ENCODE peak calls at places on chromosome 14, in nine cellular contexts. One of them, this sample, is unnamed.

GRCh38 chr14:21090194-21090939 is 8.1 kb downstream of the ZNF219 start:
- DNase-seq in GM23338: peak; percentile 87
- DNase-seq in HTR-8/SVneo: no peak
- DNase-seq in cardiac muscle cell: peak; percentile 21
- DNase-seq in activated T-helper 1 cell treated with anti-CD3 and anti-CD28 coated beads, Interleukin-12 subunit alpha, Interleukin-12 subunit beta, Interleukin-2, Interleukin-4 antibody, amounts not matched to agents 30 ng/mL and 10 ng/mL and 1 ng/mL, durations not matched to agents 14 hours and 24 hours and 36 hours: no peak
- DNase-seq in kidney tubule cell: no peak
- DNase-seq in Calu3: no peak
- DNase-seq in activated T-cell treated with anti-CD3 and anti-CD28 coated beads, Interleukin-2, amount 50 U/mL, for 72 hours: no peak
- DNase-seq in choroid plexus epithelial cell: no peak
- DNase-seq in this sample: no peak

GRCh38 chr14:66444271-66444987 is 41.7 kb upstream of the CCDC196 start:
- DNase-seq in GM23338: no peak
- DNase-seq in HTR-8/SVneo: no peak
- DNase-seq in cardiac muscle cell: peak; percentile 1
- DNase-seq in activated T-helper 1 cell treated with anti-CD3 and anti-CD28 coated beads, Interleukin-12 subunit alpha, Interleukin-12 subunit beta, Interleukin-2, Interleukin-4 antibody, amounts not matched to agents 30 ng/mL and 10 ng/mL and 1 ng/mL, durations not matched to agents 14 hours and 24 hours and 36 hours: no peak
- DNase-seq in kidney tubule cell: no peak
- DNase-seq in Calu3: no peak
- DNase-seq in activated T-cell treated with anti-CD3 and anti-CD28 coated beads, Interleukin-2, amount 50 U/mL, for 72 hours: no peak
- DNase-seq in choroid plexus epithelial cell: no peak
- DNase-seq in this sample: no peak

GRCh38 chr14:103697196-103697595 is 18.1 kb downstream of the XRCC3 start:
- DNase-seq in GM23338: no peak
- DNase-seq in HTR-8/SVneo: no peak
- DNase-seq in cardiac muscle cell: no peak
- DNase-seq in activated T-helper 1 cell treated with anti-CD3 and anti-CD28 coated beads, Interleukin-12 subunit alpha, Interleukin-12 subunit beta, Interleukin-2, Interleukin-4 antibody, amounts not matched to agents 30 ng/mL and 10 ng/mL and 1 ng/mL, durations not matched to agents 14 hours and 24 hours and 36 hours: no peak
- DNase-seq in kidney tubule cell: no peak
- DNase-seq in Calu3: no peak
- DNase-seq in activated T-cell treated with anti-CD3 and anti-CD28 coated beads, Interleukin-2, amount 50 U/mL, for 72 hours: no peak
- DNase-seq in choroid plexus epithelial cell: no peak
- DNase-seq in this sample: no peak

GRCh38 chr14:75470238-75470797 is 42.5 kb downstream of the JDP2 start:
- DNase-seq in GM23338: no peak
- DNase-seq in HTR-8/SVneo: no peak
- DNase-seq in cardiac muscle cell: no peak
- DNase-seq in activated T-helper 1 cell treated with anti-CD3 and anti-CD28 coated beads, Interleukin-12 subunit alpha, Interleukin-12 subunit beta, Interleukin-2, Interleukin-4 antibody, amounts not matched to agents 30 ng/mL and 10 ng/mL and 1 ng/mL, durations not matched to agents 14 hours and 24 hours and 36 hours: no peak
- DNase-seq in kidney tubule cell: no peak
- DNase-seq in Calu3: no peak
- DNase-seq in activated T-cell treated with anti-CD3 and anti-CD28 coated beads, Interleukin-2, amount 50 U/mL, for 72 hours: no peak
- DNase-seq in choroid plexus epithelial cell: no peak
- DNase-seq in this sample: no peak

GRCh38 chr14:93106541-93107156 is 9.1 kb downstream of the ITPK1 start:
- DNase-seq in GM23338: no peak
- DNase-seq in HTR-8/SVneo: no peak
- DNase-seq in cardiac muscle cell: no peak
- DNase-seq in activated T-helper 1 cell treated with anti-CD3 and anti-CD28 coated beads, Interleukin-12 subunit alpha, Interleukin-12 subunit beta, Interleukin-2, Interleukin-4 antibody, amounts not matched to agents 30 ng/mL and 10 ng/mL and 1 ng/mL, durations not matched to agents 14 hours and 24 hours and 36 hours: no peak
- DNase-seq in kidney tubule cell: no peak
- DNase-seq in Calu3: no peak
- DNase-seq in activated T-cell treated with anti-CD3 and anti-CD28 coated beads, Interleukin-2, amount 50 U/mL, for 72 hours: no peak
- DNase-seq in choroid plexus epithelial cell: no peak
- DNase-seq in this sample: no peak

GRCh38 chr14:52885230-52885629 is 65.6 kb downstream of the FERMT2 start:
- DNase-seq in GM23338: no peak
- DNase-seq in HTR-8/SVneo: no peak
- DNase-seq in cardiac muscle cell: peak; percentile 62
- DNase-seq in activated T-helper 1 cell treated with anti-CD3 and anti-CD28 coated beads, Interleukin-12 subunit alpha, Interleukin-12 subunit beta, Interleukin-2, Interleukin-4 antibody, amounts not matched to agents 30 ng/mL and 10 ng/mL and 1 ng/mL, durations not matched to agents 14 hours and 24 hours and 36 hours: no peak
- DNase-seq in kidney tubule cell: no peak
- DNase-seq in Calu3: no peak
- DNase-seq in activated T-cell treated with anti-CD3 and anti-CD28 coated beads, Interleukin-2, amount 50 U/mL, for 72 hours: no peak
- DNase-seq in choroid plexus epithelial cell: peak; percentile 87
- DNase-seq in this sample: no peak

GRCh38 chr14:99968156-99968920 is 96.9 kb upstream of the EVL start:
- DNase-seq in GM23338: no peak
- DNase-seq in HTR-8/SVneo: no peak
- DNase-seq in cardiac muscle cell: peak; percentile 74
- DNase-seq in activated T-helper 1 cell treated with anti-CD3 and anti-CD28 coated beads, Interleukin-12 subunit alpha, Interleukin-12 subunit beta, Interleukin-2, Interleukin-4 antibody, amounts not matched to agents 30 ng/mL and 10 ng/mL and 1 ng/mL, durations not matched to agents 14 hours and 24 hours and 36 hours: no peak
- DNase-seq in kidney tubule cell: peak; percentile 62
- DNase-seq in Calu3: no peak
- DNase-seq in activated T-cell treated with anti-CD3 and anti-CD28 coated beads, Interleukin-2, amount 50 U/mL, for 72 hours: no peak
- DNase-seq in choroid plexus epithelial cell: peak; percentile 72
- DNase-seq in this sample: no peak

GRCh38 chr14:30921788-30922187 is 47.4 kb downstream of the COCH start:
- DNase-seq in GM23338: no peak
- DNase-seq in HTR-8/SVneo: no peak
- DNase-seq in cardiac muscle cell: no peak
- DNase-seq in activated T-helper 1 cell treated with anti-CD3 and anti-CD28 coated beads, Interleukin-12 subunit alpha, Interleukin-12 subunit beta, Interleukin-2, Interleukin-4 antibody, amounts not matched to agents 30 ng/mL and 10 ng/mL and 1 ng/mL, durations not matched to agents 14 hours and 24 hours and 36 hours: no peak
- DNase-seq in kidney tubule cell: no peak
- DNase-seq in Calu3: no peak
- DNase-seq in activated T-cell treated with anti-CD3 and anti-CD28 coated beads, Interleukin-2, amount 50 U/mL, for 72 hours: no peak
- DNase-seq in choroid plexus epithelial cell: no peak
- DNase-seq in this sample: no peak

GRCh38 chr14:68655021-68655811 is 137.7 kb downstream of the ZFP36L1 start:
- DNase-seq in GM23338: no peak
- DNase-seq in HTR-8/SVneo: no peak
- DNase-seq in cardiac muscle cell: peak; percentile 72
- DNase-seq in activated T-helper 1 cell treated with anti-CD3 and anti-CD28 coated beads, Interleukin-12 subunit alpha, Interleukin-12 subunit beta, Interleukin-2, Interleukin-4 antibody, amounts not matched to agents 30 ng/mL and 10 ng/mL and 1 ng/mL, durations not matched to agents 14 hours and 24 hours and 36 hours: no peak
- DNase-seq in kidney tubule cell: peak; percentile 55
- DNase-seq in Calu3: peak; percentile 45
- DNase-seq in activated T-cell treated with anti-CD3 and anti-CD28 coated beads, Interleukin-2, amount 50 U/mL, for 72 hours: no peak
- DNase-seq in choroid plexus epithelial cell: no peak
- DNase-seq in this sample: no peak

GRCh38 chr14:24928501-24928900 is 121.4 kb downstream of the STXBP6 start:
- DNase-seq in GM23338: no peak
- DNase-seq in HTR-8/SVneo: no peak
- DNase-seq in cardiac muscle cell: no peak
- DNase-seq in activated T-helper 1 cell treated with anti-CD3 and anti-CD28 coated beads, Interleukin-12 subunit alpha, Interleukin-12 subunit beta, Interleukin-2, Interleukin-4 antibody, amounts not matched to agents 30 ng/mL and 10 ng/mL and 1 ng/mL, durations not matched to agents 14 hours and 24 hours and 36 hours: no peak
- DNase-seq in kidney tubule cell: no peak
- DNase-seq in Calu3: no peak
- DNase-seq in activated T-cell treated with anti-CD3 and anti-CD28 coated beads, Interleukin-2, amount 50 U/mL, for 72 hours: no peak
- DNase-seq in choroid plexus epithelial cell: peak; percentile 35
- DNase-seq in this sample: no peak

GRCh38 chr14:66708262-66708661 is 200.3 kb downstream of the GPHN start:
- DNase-seq in GM23338: no peak
- DNase-seq in HTR-8/SVneo: no peak
- DNase-seq in cardiac muscle cell: peak; percentile 38
- DNase-seq in activated T-helper 1 cell treated with anti-CD3 and anti-CD28 coated beads, Interleukin-12 subunit alpha, Interleukin-12 subunit beta, Interleukin-2, Interleukin-4 antibody, amounts not matched to agents 30 ng/mL and 10 ng/mL and 1 ng/mL, durations not matched to agents 14 hours and 24 hours and 36 hours: no peak
- DNase-seq in kidney tubule cell: no peak
- DNase-seq in Calu3: no peak
- DNase-seq in activated T-cell treated with anti-CD3 and anti-CD28 coated beads, Interleukin-2, amount 50 U/mL, for 72 hours: no peak
- DNase-seq in choroid plexus epithelial cell: peak; percentile 22
- DNase-seq in this sample: no peak

GRCh38 chr14:105844047-105844630 is 317.8 kb downstream of the TMEM121 start:
- DNase-seq in GM23338: no peak
- DNase-seq in HTR-8/SVneo: no peak
- DNase-seq in cardiac muscle cell: no peak
- DNase-seq in activated T-helper 1 cell treated with anti-CD3 and anti-CD28 coated beads, Interleukin-12 subunit alpha, Interleukin-12 subunit beta, Interleukin-2, Interleukin-4 antibody, amounts not matched to agents 30 ng/mL and 10 ng/mL and 1 ng/mL, durations not matched to agents 14 hours and 24 hours and 36 hours: no peak
- DNase-seq in kidney tubule cell: no peak
- DNase-seq in Calu3: no peak
- DNase-seq in activated T-cell treated with anti-CD3 and anti-CD28 coated beads, Interleukin-2, amount 50 U/mL, for 72 hours: no peak
- DNase-seq in choroid plexus epithelial cell: no peak
- DNase-seq in this sample: no peak

GRCh38 chr14:63155511-63156189 is 48.6 kb upstream of the RHOJ start:
- DNase-seq in GM23338: no peak
- DNase-seq in HTR-8/SVneo: peak; percentile 69
- DNase-seq in cardiac muscle cell: peak; percentile 69
- DNase-seq in activated T-helper 1 cell treated with anti-CD3 and anti-CD28 coated beads, Interleukin-12 subunit alpha, Interleukin-12 subunit beta, Interleukin-2, Interleukin-4 antibody, amounts not matched to agents 30 ng/mL and 10 ng/mL and 1 ng/mL, durations not matched to agents 14 hours and 24 hours and 36 hours: no peak
- DNase-seq in kidney tubule cell: no peak
- DNase-seq in Calu3: no peak
- DNase-seq in activated T-cell treated with anti-CD3 and anti-CD28 coated beads, Interleukin-2, amount 50 U/mL, for 72 hours: no peak
- DNase-seq in choroid plexus epithelial cell: peak; percentile 33
- DNase-seq in this sample: no peak

GRCh38 chr14:77376771-77377501 is at the start of the genes SAMD15 and TMED8:
- DNase-seq in GM23338: peak; percentile 90
- DNase-seq in HTR-8/SVneo: peak; percentile 98
- DNase-seq in cardiac muscle cell: peak; percentile 87
- DNase-seq in activated T-helper 1 cell treated with anti-CD3 and anti-CD28 coated beads, Interleukin-12 subunit alpha, Interleukin-12 subunit beta, Interleukin-2, Interleukin-4 antibody, amounts not matched to agents 30 ng/mL and 10 ng/mL and 1 ng/mL, durations not matched to agents 14 hours and 24 hours and 36 hours: peak; percentile 80
- DNase-seq in kidney tubule cell: peak; percentile 89
- DNase-seq in Calu3: peak; percentile 83
- DNase-seq in activated T-cell treated with anti-CD3 and anti-CD28 coated beads, Interleukin-2, amount 50 U/mL, for 72 hours: peak; percentile 87
- DNase-seq in choroid plexus epithelial cell: peak; percentile 87
- DNase-seq in this sample: peak; percentile 89

GRCh38 chr14:20415723-20416622 is 2.7 kb upstream of the TEP1 start:
- DNase-seq in GM23338: peak; percentile 84
- DNase-seq in HTR-8/SVneo: peak; percentile 48
- DNase-seq in cardiac muscle cell: peak; percentile 73
- DNase-seq in activated T-helper 1 cell treated with anti-CD3 and anti-CD28 coated beads, Interleukin-12 subunit alpha, Interleukin-12 subunit beta, Interleukin-2, Interleukin-4 antibody, amounts not matched to agents 30 ng/mL and 10 ng/mL and 1 ng/mL, durations not matched to agents 14 hours and 24 hours and 36 hours: peak; percentile 21
- DNase-seq in kidney tubule cell: peak; percentile 58
- DNase-seq in Calu3: peak; percentile 55
- DNase-seq in activated T-cell treated with anti-CD3 and anti-CD28 coated beads, Interleukin-2, amount 50 U/mL, for 72 hours: peak; percentile 42
- DNase-seq in choroid plexus epithelial cell: peak; percentile 73
- DNase-seq in this sample: peak; percentile 44

GRCh38 chr14:65421201-65421981 is 8.9 kb downstream of the FUT8 start:
- DNase-seq in GM23338: no peak
- DNase-seq in HTR-8/SVneo: peak; percentile 84
- DNase-seq in cardiac muscle cell: peak; percentile 33
- DNase-seq in activated T-helper 1 cell treated with anti-CD3 and anti-CD28 coated beads, Interleukin-12 subunit alpha, Interleukin-12 subunit beta, Interleukin-2, Interleukin-4 antibody, amounts not matched to agents 30 ng/mL and 10 ng/mL and 1 ng/mL, durations not matched to agents 14 hours and 24 hours and 36 hours: no peak
- DNase-seq in kidney tubule cell: peak; percentile 96
- DNase-seq in Calu3: no peak
- DNase-seq in activated T-cell treated with anti-CD3 and anti-CD28 coated beads, Interleukin-2, amount 50 U/mL, for 72 hours: no peak
- DNase-seq in choroid plexus epithelial cell: peak; percentile 68
- DNase-seq in this sample: peak; percentile 23

GRCh38 chr14:76298896-76299295 is 77.0 kb upstream of the ESRRB start:
- DNase-seq in GM23338: no peak
- DNase-seq in HTR-8/SVneo: no peak
- DNase-seq in cardiac muscle cell: no peak
- DNase-seq in activated T-helper 1 cell treated with anti-CD3 and anti-CD28 coated beads, Interleukin-12 subunit alpha, Interleukin-12 subunit beta, Interleukin-2, Interleukin-4 antibody, amounts not matched to agents 30 ng/mL and 10 ng/mL and 1 ng/mL, durations not matched to agents 14 hours and 24 hours and 36 hours: no peak
- DNase-seq in kidney tubule cell: no peak
- DNase-seq in Calu3: no peak
- DNase-seq in activated T-cell treated with anti-CD3 and anti-CD28 coated beads, Interleukin-2, amount 50 U/mL, for 72 hours: no peak
- DNase-seq in choroid plexus epithelial cell: no peak
- DNase-seq in this sample: no peak

GRCh38 chr14:103427485-103428443 is 42.5 kb downstream of the MARK3 start:
- DNase-seq in GM23338: peak; percentile 83
- DNase-seq in HTR-8/SVneo: no peak
- DNase-seq in cardiac muscle cell: peak; percentile 94
- DNase-seq in activated T-helper 1 cell treated with anti-CD3 and anti-CD28 coated beads, Interleukin-12 subunit alpha, Interleukin-12 subunit beta, Interleukin-2, Interleukin-4 antibody, amounts not matched to agents 30 ng/mL and 10 ng/mL and 1 ng/mL, durations not matched to agents 14 hours and 24 hours and 36 hours: peak; percentile 2
- DNase-seq in kidney tubule cell: peak; percentile 75
- DNase-seq in Calu3: no peak
- DNase-seq in activated T-cell treated with anti-CD3 and anti-CD28 coated beads, Interleukin-2, amount 50 U/mL, for 72 hours: peak; percentile 55
- DNase-seq in choroid plexus epithelial cell: peak; percentile 95
- DNase-seq in this sample: no peak

GRCh38 chr14:104877066-104877805 is 12.2 kb downstream of the CEP170B start:
- DNase-seq in GM23338: no peak
- DNase-seq in HTR-8/SVneo: no peak
- DNase-seq in cardiac muscle cell: no peak
- DNase-seq in activated T-helper 1 cell treated with anti-CD3 and anti-CD28 coated beads, Interleukin-12 subunit alpha, Interleukin-12 subunit beta, Interleukin-2, Interleukin-4 antibody, amounts not matched to agents 30 ng/mL and 10 ng/mL and 1 ng/mL, durations not matched to agents 14 hours and 24 hours and 36 hours: no peak
- DNase-seq in kidney tubule cell: no peak
- DNase-seq in Calu3: no peak
- DNase-seq in activated T-cell treated with anti-CD3 and anti-CD28 coated beads, Interleukin-2, amount 50 U/mL, for 72 hours: no peak
- DNase-seq in choroid plexus epithelial cell: no peak
- DNase-seq in this sample: no peak

GRCh38 chr14:22163051-22163450 is 426.0 kb downstream of the DAD1 start:
- DNase-seq in GM23338: peak; percentile 66
- DNase-seq in HTR-8/SVneo: no peak
- DNase-seq in cardiac muscle cell: no peak
- DNase-seq in activated T-helper 1 cell treated with anti-CD3 and anti-CD28 coated beads, Interleukin-12 subunit alpha, Interleukin-12 subunit beta, Interleukin-2, Interleukin-4 antibody, amounts not matched to agents 30 ng/mL and 10 ng/mL and 1 ng/mL, durations not matched to agents 14 hours and 24 hours and 36 hours: no peak
- DNase-seq in kidney tubule cell: peak; percentile 57
- DNase-seq in Calu3: no peak
- DNase-seq in activated T-cell treated with anti-CD3 and anti-CD28 coated beads, Interleukin-2, amount 50 U/mL, for 72 hours: no peak
- DNase-seq in choroid plexus epithelial cell: peak; percentile 58
- DNase-seq in this sample: no peak

GRCh38 chr14:61503167-61503801 is 181.9 kb downstream of the PRKCH start:
- DNase-seq in GM23338: no peak
- DNase-seq in HTR-8/SVneo: no peak
- DNase-seq in cardiac muscle cell: peak; percentile 81
- DNase-seq in activated T-helper 1 cell treated with anti-CD3 and anti-CD28 coated beads, Interleukin-12 subunit alpha, Interleukin-12 subunit beta, Interleukin-2, Interleukin-4 antibody, amounts not matched to agents 30 ng/mL and 10 ng/mL and 1 ng/mL, durations not matched to agents 14 hours and 24 hours and 36 hours: peak; percentile 51
- DNase-seq in kidney tubule cell: peak; percentile 64
- DNase-seq in Calu3: no peak
- DNase-seq in activated T-cell treated with anti-CD3 and anti-CD28 coated beads, Interleukin-2, amount 50 U/mL, for 72 hours: peak; percentile 83
- DNase-seq in choroid plexus epithelial cell: peak; percentile 46
- DNase-seq in this sample: no peak

GRCh38 chr14:23080474-23080873 is 14.5 kb downstream of the ACIN1 start:
- DNase-seq in GM23338: no peak
- DNase-seq in HTR-8/SVneo: no peak
- DNase-seq in cardiac muscle cell: no peak
- DNase-seq in activated T-helper 1 cell treated with anti-CD3 and anti-CD28 coated beads, Interleukin-12 subunit alpha, Interleukin-12 subunit beta, Interleukin-2, Interleukin-4 antibody, amounts not matched to agents 30 ng/mL and 10 ng/mL and 1 ng/mL, durations not matched to agents 14 hours and 24 hours and 36 hours: no peak
- DNase-seq in kidney tubule cell: no peak
- DNase-seq in Calu3: no peak
- DNase-seq in activated T-cell treated with anti-CD3 and anti-CD28 coated beads, Interleukin-2, amount 50 U/mL, for 72 hours: no peak
- DNase-seq in choroid plexus epithelial cell: no peak
- DNase-seq in this sample: no peak

GRCh38 chr14:88242426-88242825 is 80.6 kb downstream of the KCNK10 start:
- DNase-seq in GM23338: no peak
- DNase-seq in HTR-8/SVneo: no peak
- DNase-seq in cardiac muscle cell: no peak
- DNase-seq in activated T-helper 1 cell treated with anti-CD3 and anti-CD28 coated beads, Interleukin-12 subunit alpha, Interleukin-12 subunit beta, Interleukin-2, Interleukin-4 antibody, amounts not matched to agents 30 ng/mL and 10 ng/mL and 1 ng/mL, durations not matched to agents 14 hours and 24 hours and 36 hours: no peak
- DNase-seq in kidney tubule cell: no peak
- DNase-seq in Calu3: no peak
- DNase-seq in activated T-cell treated with anti-CD3 and anti-CD28 coated beads, Interleukin-2, amount 50 U/mL, for 72 hours: no peak
- DNase-seq in choroid plexus epithelial cell: no peak
- DNase-seq in this sample: no peak

GRCh38 chr14:20662968-20663731 is 21.2 kb upstream of the RNASE4 start:
- DNase-seq in GM23338: peak; percentile 93
- DNase-seq in HTR-8/SVneo: no peak
- DNase-seq in cardiac muscle cell: peak; percentile 60
- DNase-seq in activated T-helper 1 cell treated with anti-CD3 and anti-CD28 coated beads, Interleukin-12 subunit alpha, Interleukin-12 subunit beta, Interleukin-2, Interleukin-4 antibody, amounts not matched to agents 30 ng/mL and 10 ng/mL and 1 ng/mL, durations not matched to agents 14 hours and 24 hours and 36 hours: peak; percentile 69
- DNase-seq in kidney tubule cell: peak; percentile 94
- DNase-seq in Calu3: peak; percentile 76
- DNase-seq in activated T-cell treated with anti-CD3 and anti-CD28 coated beads, Interleukin-2, amount 50 U/mL, for 72 hours: peak; percentile 83
- DNase-seq in choroid plexus epithelial cell: peak; percentile 72
- DNase-seq in this sample: peak; percentile 99

GRCh38 chr14:65373671-65374039 is 38.9 kb upstream of the FUT8 start:
- DNase-seq in GM23338: no peak
- DNase-seq in HTR-8/SVneo: no peak
- DNase-seq in cardiac muscle cell: no peak
- DNase-seq in activated T-helper 1 cell treated with anti-CD3 and anti-CD28 coated beads, Interleukin-12 subunit alpha, Interleukin-12 subunit beta, Interleukin-2, Interleukin-4 antibody, amounts not matched to agents 30 ng/mL and 10 ng/mL and 1 ng/mL, durations not matched to agents 14 hours and 24 hours and 36 hours: no peak
- DNase-seq in kidney tubule cell: peak; percentile 4
- DNase-seq in Calu3: no peak
- DNase-seq in activated T-cell treated with anti-CD3 and anti-CD28 coated beads, Interleukin-2, amount 50 U/mL, for 72 hours: no peak
- DNase-seq in choroid plexus epithelial cell: no peak
- DNase-seq in this sample: no peak

GRCh38 chr14:85125331-85125730 is 404.6 kb upstream of the FLRT2 start:
- DNase-seq in GM23338: no peak
- DNase-seq in HTR-8/SVneo: no peak
- DNase-seq in cardiac muscle cell: no peak
- DNase-seq in activated T-helper 1 cell treated with anti-CD3 and anti-CD28 coated beads, Interleukin-12 subunit alpha, Interleukin-12 subunit beta, Interleukin-2, Interleukin-4 antibody, amounts not matched to agents 30 ng/mL and 10 ng/mL and 1 ng/mL, durations not matched to agents 14 hours and 24 hours and 36 hours: no peak
- DNase-seq in kidney tubule cell: no peak
- DNase-seq in Calu3: no peak
- DNase-seq in activated T-cell treated with anti-CD3 and anti-CD28 coated beads, Interleukin-2, amount 50 U/mL, for 72 hours: no peak
- DNase-seq in choroid plexus epithelial cell: no peak
- DNase-seq in this sample: no peak

GRCh38 chr14:31944256-31945073 is 132.6 kb upstream of the ARHGAP5 start:
- DNase-seq in GM23338: no peak
- DNase-seq in HTR-8/SVneo: no peak
- DNase-seq in cardiac muscle cell: no peak
- DNase-seq in activated T-helper 1 cell treated with anti-CD3 and anti-CD28 coated beads, Interleukin-12 subunit alpha, Interleukin-12 subunit beta, Interleukin-2, Interleukin-4 antibody, amounts not matched to agents 30 ng/mL and 10 ng/mL and 1 ng/mL, durations not matched to agents 14 hours and 24 hours and 36 hours: no peak
- DNase-seq in kidney tubule cell: peak; percentile 47
- DNase-seq in Calu3: peak; percentile 52
- DNase-seq in activated T-cell treated with anti-CD3 and anti-CD28 coated beads, Interleukin-2, amount 50 U/mL, for 72 hours: no peak
- DNase-seq in choroid plexus epithelial cell: no peak
- DNase-seq in this sample: peak; percentile 90